ENCODE peak calls at places on chromosome 9, in four cellular contexts. One of them, this sample, is unnamed. For H3K9me3, the result is how much of the 10 kb centered on the place peaks cover.

GRCh38 chr9:33081128-33081851 is 4.8 kb upstream of the SMU1 start:
- DNase-seq in GM12878: peak
- DNase-seq in HepG2: peak
- DNase-seq in H1: peak
- DNase-seq in this sample: peak

GRCh38 chr9:137664676-137665075 is 45.9 kb downstream of the EHMT1 start:
- DNase-seq in H1: no peak
- DNase-seq in GM12878: no peak
- DNase-seq in HepG2: peak
- DNase-seq in this sample: no peak

GRCh38 chr9:136625101-136626065 is 37.3 kb upstream of the EGFL7 start:
- DNase-seq in H1: no peak
- DNase-seq in GM12878: no peak
- DNase-seq in HepG2: peak
- DNase-seq in this sample: no peak

GRCh38 chr9:306907-307306 is 92.2 kb downstream of the DOCK8 start:
- DNase-seq in H1: no peak
- DNase-seq in HepG2: peak
- DNase-seq in GM12878: no peak
- DNase-seq in this sample: no peak

GRCh38 chr9:88259041-88259440 is 120.8 kb upstream of the SPATA31C2 start:
- DNase-seq in H1: no peak
- DNase-seq in GM12878: no peak
- DNase-seq in HepG2: no peak
- DNase-seq in this sample: no peak

GRCh38 chr9:17528859-17529258 is 50.0 kb upstream of the SH3GL2 start:
- DNase-seq in GM12878: no peak
- DNase-seq in HepG2: no peak
- DNase-seq in H1: no peak
- DNase-seq in this sample: no peak

GRCh38 chr9:31740705-31741104 is 643.7 kb upstream of the ACO1 start:
- DNase-seq in GM12878: no peak
- DNase-seq in H1: no peak
- DNase-seq in HepG2: no peak
- DNase-seq in this sample: no peak

GRCh38 chr9:6473149-6473548 is 60.1 kb downstream of the UHRF2 start:
- DNase-seq in HepG2: no peak
- DNase-seq in GM12878: no peak
- DNase-seq in H1: no peak
- DNase-seq in this sample: no peak

GRCh38 chr9:110283736-110284135 is 27.4 kb upstream of the TXN start:
- DNase-seq in HepG2: no peak
- DNase-seq in H1: no peak
- DNase-seq in GM12878: no peak
- DNase-seq in this sample: no peak

GRCh38 chr9:23326597-23326996 is 499.4 kb downstream of the ELAVL2 start:
- DNase-seq in GM12878: no peak
- DNase-seq in HepG2: no peak
- DNase-seq in H1: no peak
- DNase-seq in this sample: no peak

GRCh38 chr9:78366827-78367226 is 69.9 kb downstream of the PSAT1 start:
- DNase-seq in HepG2: no peak
- DNase-seq in GM12878: no peak
- DNase-seq in H1: no peak
- DNase-seq in this sample: no peak

GRCh38 chr9:36532353-36532752 is 40.3 kb upstream of the MELK start:
- DNase-seq in GM12878: no peak
- DNase-seq in HepG2: no peak
- DNase-seq in H1: no peak
- DNase-seq in this sample: no peak

GRCh38 chr9:85514256-85514655 is 227.5 kb downstream of the AGTPBP1 start:
- DNase-seq in HepG2: no peak
- DNase-seq in H1: no peak
- DNase-seq in GM12878: no peak
- DNase-seq in this sample: no peak

GRCh38 chr9:87545858-87546257 is 48.2 kb downstream of the DAPK1 start:
- DNase-seq in GM12878: no peak
- DNase-seq in HepG2: no peak
- DNase-seq in H1: no peak
- DNase-seq in this sample: no peak

GRCh38 chr9:128167209-128167608 is 7.1 kb downstream of the BBLN start:
- DNase-seq in GM12878: no peak
- DNase-seq in HepG2: no peak
- DNase-seq in H1: no peak
- DNase-seq in this sample: no peak

GRCh38 chr9:131728961-131729360 is 10.9 kb downstream of the RAPGEF1 start:
- DNase-seq in HepG2: no peak
- DNase-seq in GM12878: no peak
- DNase-seq in H1: no peak
- DNase-seq in this sample: no peak

GRCh38 chr9:137427454-137428310 is 4.5 kb downstream of the NOXA1 start:
- DNase-seq in GM12878: no peak
- DNase-seq in HepG2: no peak
- DNase-seq in H1: no peak
- DNase-seq in this sample: no peak

GRCh38 chr9:88197016-88197415 is 58.7 kb upstream of the SPATA31C2 start:
- DNase-seq in HepG2: no peak
- DNase-seq in GM12878: no peak
- DNase-seq in H1: no peak
- DNase-seq in this sample: no peak

GRCh38 chr9:79583957-79584654 is 12.3 kb downstream of the TLE4 start:
- DNase-seq in H1: no peak
- DNase-seq in HepG2: no peak
- DNase-seq in GM12878: no peak
- DNase-seq in this sample: no peak

GRCh38 chr9:93288341-93288740 is 104.4 kb downstream of the WNK2 start:
- DNase-seq in HepG2: peak
- DNase-seq in GM12878: no peak
- DNase-seq in H1: no peak
- DNase-seq in this sample: no peak

GRCh38 chr9:14309403-14309802 is 4.5 kb downstream of the NFIB start:
- DNase-seq in H1: no peak
- DNase-seq in HepG2: no peak
- DNase-seq in GM12878: no peak
- DNase-seq in this sample: no peak

GRCh38 chr9:34559616-34560546 is 29.6 kb downstream of the CNTFR start:
- DNase-seq in GM12878: no peak
- DNase-seq in HepG2: peak
- DNase-seq in H1: no peak
- DNase-seq in this sample: no peak

GRCh38 chr9:134165357-134166315 is 1.3 kb upstream of the RNU6ATAC start:
- DNase-seq in H1: no peak
- DNase-seq in HepG2: no peak
- DNase-seq in GM12878: no peak
- DNase-seq in this sample: no peak

GRCh38 chr9:104342552-104342951 is 161.5 kb upstream of the OR13F1 start:
- DNase-seq in GM12878: no peak
- DNase-seq in H1: no peak
- DNase-seq in HepG2: no peak
- DNase-seq in this sample: no peak

GRCh38 chr9:137317979-137318511 is 16.0 kb upstream of the NRARP start:
- DNase-seq in HepG2: no peak
- DNase-seq in H1: no peak
- DNase-seq in GM12878: no peak
- DNase-seq in this sample: no peak

GRCh38 chr9:110650261-110650660 is 18.3 kb upstream of the MUSK start:
- DNase-seq in GM12878: no peak
- DNase-seq in H1: no peak
- DNase-seq in HepG2: no peak
- DNase-seq in this sample: no peak

GRCh38 chr9:38360880-38361836 is 31.3 kb upstream of the ALDH1B1 start:
- DNase-seq in HepG2: no peak
- DNase-seq in GM12878: no peak
- DNase-seq in H1: no peak
- DNase-seq in this sample: no peak

GRCh38 chr9:124720429-124721108 is 50.5 kb downstream of the NR6A1 start:
- DNase-seq in GM12878: no peak
- DNase-seq in H1: no peak
- DNase-seq in HepG2: peak
- DNase-seq in this sample: no peak

GRCh38 chr9:40907657-40908624 is 220.5 kb downstream of the FOXD4L6 start:
- DNase-seq in HepG2: no peak
- DNase-seq in GM12878: no peak
- DNase-seq in H1: no peak
- DNase-seq in this sample: no peak
- H3K9me3 ChIP-seq in HepG2: under half
- H3K9me3 ChIP-seq in GM12878: under half
- H3K9me3 ChIP-seq in H1: half or more
- H3K9me3 ChIP-seq in this sample: under half

DNA sequence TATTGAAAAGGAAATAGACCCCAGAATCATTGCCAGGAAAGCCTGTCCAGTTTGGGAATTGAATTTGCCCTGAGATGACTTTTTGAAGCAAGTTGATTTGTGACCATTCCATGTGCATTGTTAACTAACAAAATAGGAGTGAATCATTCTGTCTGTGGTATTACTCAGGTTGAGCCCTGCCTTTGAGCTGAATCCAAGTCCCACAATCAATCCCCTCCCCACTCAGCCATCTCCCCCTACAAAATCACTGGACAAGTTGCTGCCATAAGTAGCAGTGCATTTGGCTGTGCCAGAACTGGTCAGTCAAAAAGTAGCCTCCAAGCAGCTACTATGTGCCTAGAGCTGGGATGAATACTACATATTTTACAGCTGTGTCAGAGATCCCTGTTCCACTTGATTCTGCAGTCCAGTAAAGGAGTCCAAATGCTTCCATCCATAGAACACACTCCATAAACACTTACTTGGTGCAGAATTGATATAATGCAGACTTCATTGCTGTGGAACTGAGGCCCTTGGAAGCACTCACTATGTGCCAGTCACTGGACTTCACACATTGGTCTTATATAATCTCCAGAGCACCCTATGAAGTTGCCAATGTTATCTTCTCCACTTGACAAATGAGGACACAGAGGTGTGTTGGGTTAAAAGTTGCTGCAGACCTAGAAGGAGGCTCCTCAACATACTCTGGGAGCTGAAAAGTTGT is 96.1 kb downstream of the ZNF462 start:
- DNase-seq in HepG2: no peak
- DNase-seq in GM12878: no peak
- DNase-seq in H1: no peak
- DNase-seq in this sample: no peak
- TF ChIP-seq SUZ12 in HepG2: no peak
- TF ChIP-seq SUZ12 in GM12878: no peak
- TF ChIP-seq SUZ12 in H1: no peak
- TF ChIP-seq SUZ12 in this sample: no peak

DNA sequence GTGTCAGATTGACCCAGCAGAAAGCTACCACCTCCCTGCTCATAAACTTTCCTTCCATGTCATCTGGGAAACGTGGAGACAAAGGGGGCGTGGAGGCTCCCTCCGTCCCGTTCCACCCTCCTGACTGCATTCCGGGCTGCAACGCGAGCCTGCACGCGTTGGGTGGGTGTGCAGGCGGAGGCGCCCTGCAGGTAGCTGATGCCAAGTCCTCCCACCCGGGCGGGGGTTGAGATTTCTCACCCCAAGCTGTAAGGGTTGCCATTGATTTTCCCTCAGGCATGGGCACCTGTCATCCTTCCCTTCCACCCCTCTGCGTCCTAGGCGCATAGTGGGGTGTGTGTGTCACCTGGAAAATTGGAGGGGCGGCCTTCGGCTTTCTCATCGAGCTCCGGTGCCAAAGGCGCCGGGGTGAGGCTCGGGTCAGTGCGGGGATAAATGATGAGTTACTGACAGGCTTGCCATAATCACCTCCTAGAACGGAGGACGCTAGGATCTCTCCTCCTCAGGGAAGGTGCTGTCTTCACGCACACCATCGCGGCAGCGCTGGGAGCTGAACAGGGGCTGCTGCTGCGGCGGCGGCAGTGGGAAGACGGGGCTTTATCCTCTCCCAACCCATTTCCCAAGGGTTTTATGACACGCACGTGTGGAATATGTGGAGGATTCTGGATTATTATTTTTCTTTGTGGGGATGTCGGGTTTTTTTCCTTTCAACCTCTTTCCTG is 934 bp downstream of the PLPPR1 start:
- DNase-seq in H1: no peak
- DNase-seq in GM12878: no peak
- DNase-seq in HepG2: no peak
- DNase-seq in this sample: no peak
- H3K4me3 ChIP-seq in H1: peak
- H3K4me3 ChIP-seq in GM12878: no peak
- H3K4me3 ChIP-seq in HepG2: peak
- H3K4me3 ChIP-seq in this sample: peak

GRCh38 chr9:22111871-22112247 is 102.8 kb upstream of the CDKN2B start:
- DNase-seq in HepG2: no peak
- DNase-seq in GM12878: no peak
- DNase-seq in H1: no peak
- DNase-seq in this sample: no peak
- H3K9me3 ChIP-seq in HepG2: under half
- H3K9me3 ChIP-seq in GM12878: under half
- H3K9me3 ChIP-seq in H1: under half
- H3K9me3 ChIP-seq in this sample: under half

GRCh38 chr9:71647094-71647591 is 121.2 kb downstream of the CEMIP2 start:
- DNase-seq in GM12878: peak
- DNase-seq in H1: no peak
- DNase-seq in HepG2: no peak
- DNase-seq in this sample: no peak
- TF ChIP-seq SUZ12 in GM12878: no peak
- TF ChIP-seq SUZ12 in H1: no peak
- TF ChIP-seq SUZ12 in HepG2: no peak
- TF ChIP-seq SUZ12 in this sample: no peak

DNA sequence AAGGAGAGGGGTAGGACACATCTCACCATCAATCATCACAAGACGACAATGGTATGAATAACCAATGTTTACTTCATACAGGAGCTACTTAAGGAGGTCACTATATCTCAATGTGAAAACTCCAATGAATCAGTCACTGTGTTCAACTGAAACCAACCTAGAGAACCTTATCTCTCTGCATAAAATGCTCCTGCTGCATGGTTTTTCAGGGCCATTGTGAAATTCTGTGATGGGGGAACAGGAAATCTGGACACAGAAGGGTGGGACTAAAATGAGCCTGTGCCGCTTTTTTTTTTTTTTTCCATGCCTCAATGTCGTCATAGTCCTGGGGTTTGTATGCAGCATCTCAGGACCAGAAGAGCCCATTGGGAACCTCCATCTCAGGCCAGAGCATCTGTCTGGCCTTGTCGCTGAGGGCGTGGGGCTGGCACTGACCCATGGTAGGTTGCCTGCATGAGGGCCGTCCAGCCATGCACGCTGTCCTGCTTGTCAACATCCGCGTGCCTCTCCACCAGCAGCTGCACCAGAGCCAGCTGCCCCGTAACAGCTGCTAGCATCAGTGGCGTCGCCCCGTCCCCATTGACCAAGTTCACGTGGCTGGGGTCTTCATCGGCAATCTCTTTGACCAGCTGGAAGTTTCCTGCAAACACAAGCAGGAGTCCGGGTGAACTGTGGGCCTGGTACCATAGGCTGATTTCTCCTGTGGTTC is 12.7 kb downstream of the ANKS6 start:
- DNase-seq in HepG2: no peak
- DNase-seq in GM12878: no peak
- DNase-seq in H1: no peak
- DNase-seq in this sample: no peak
- H3K4me3 ChIP-seq in HepG2: no peak
- H3K4me3 ChIP-seq in GM12878: no peak
- H3K4me3 ChIP-seq in H1: no peak
- H3K4me3 ChIP-seq in this sample: no peak

GRCh38 chr9:108694191-108694590 is 161.6 kb downstream of the ACTL7B start:
- DNase-seq in GM12878: no peak
- DNase-seq in H1: no peak
- DNase-seq in HepG2: no peak
- DNase-seq in this sample: no peak
- H3K9me3 ChIP-seq in GM12878: under half
- H3K9me3 ChIP-seq in H1: under half
- H3K9me3 ChIP-seq in HepG2: under half
- H3K9me3 ChIP-seq in this sample: under half

This sample was measured in NT2/D1.